ENCODE peak calls at places on chromosome 1, in eight cellular contexts. O, M, R, X, E, A, S and B are unnamed samples.

GRCh38 chr1:160780398-160780755 is 15.6 kb upstream of the LY9 start:
- DNase-seq in O (no peak), M (no peak), R (no peak), X (no peak), E (no peak), A (no peak), S (no peak), B (no peak)

GRCh38 chr1:203871114-203871875 is 9.9 kb downstream of the SNRPE start:
- DNase-seq in O (peak; percentile 18), M (peak; percentile 83), R (peak; percentile 84), X (no peak), E (peak; percentile 80), A (peak; percentile 52), S (peak; percentile 78), B (no peak)

GRCh38 chr1:119475866-119476439 is 31.1 kb upstream of the HSD3B1 start:
- DNase-seq in O (peak; percentile 4), M (peak; percentile 36), R (peak; percentile 33), X (no peak), E (peak; percentile 34), A (peak; percentile 89), S (peak; percentile 19), B (no peak)

GRCh38 chr1:8165595-8166360 is 139.7 kb upstream of the ERRFI1 start:
- DNase-seq in O (no peak), M (no peak), R (no peak), X (no peak), E (peak; percentile 27), A (peak; percentile 69), S (no peak), B (no peak)

GRCh38 chr1:244435562-244436205 is 16.0 kb downstream of the ADSS2 start:
- DNase-seq in O (peak; percentile 42), M (peak; percentile 76), R (peak; percentile 35), X (no peak), E (peak; percentile 78), A (no peak), S (peak; percentile 76), B (no peak)

GRCh38 chr1:38102576-38102975 is 56.0 kb upstream of the POU3F1 start:
- DNase-seq in O (no peak), M (no peak), R (no peak), X (no peak), E (no peak), A (no peak), S (no peak), B (no peak)

GRCh38 chr1:98426092-98426491 is 235.4 kb upstream of the SNX7 start:
- DNase-seq in O (no peak), M (no peak), R (no peak), X (no peak), E (no peak), A (no peak), S (no peak), B (no peak)

GRCh38 chr1:16324456-16324890 is 27.8 kb downstream of the FBXO42 start:
- DNase-seq in O (no peak), M (peak; percentile 84), R (peak; percentile 76), X (no peak), E (peak; percentile 86), A (no peak), S (peak; percentile 82), B (peak; percentile 14)

GRCh38 chr1:246503341-246503740 is 3.7 kb downstream of the SMYD3 start:
- DNase-seq in O (no peak), M (peak; percentile 16), R (no peak), X (no peak), E (peak; percentile 64), A (no peak), S (peak; percentile 46), B (no peak)

GRCh38 chr1:15196807-15197530 is 43.4 kb downstream of the TMEM51 start:
- DNase-seq in O (no peak), M (no peak), R (no peak), X (no peak), E (no peak), A (peak; percentile 43), S (no peak), B (no peak)

GRCh38 chr1:154998818-154999650 is 3.6 kb upstream of the ZBTB7B start:
- DNase-seq in O (peak; percentile 76), M (peak; percentile 91), R (peak; percentile 82), X (peak; percentile 55), E (peak; percentile 74), A (peak; percentile 89), S (peak; percentile 71), B (no peak)

GRCh38 chr1:236685205-236685916 is 938 bp upstream of the ACTN2 start:
- DNase-seq in O (no peak), M (no peak), R (no peak), X (no peak), E (no peak), A (no peak), S (no peak), B (no peak)

GRCh38 chr1:34013958-34014737 is 150.3 kb downstream of the HMGB4 start:
- DNase-seq in O (no peak), M (no peak), R (no peak), X (no peak), E (peak; percentile 32), A (peak; percentile 78), S (peak; percentile 8), B (no peak)

GRCh38 chr1:201892211-201892610 is 3.5 kb downstream of the SHISA4 start:
- DNase-seq in O (no peak), M (no peak), R (no peak), X (no peak), E (no peak), A (no peak), S (no peak), B (no peak)

GRCh38 chr1:232767381-232768074 is 37.7 kb upstream of the MAP10 start:
- DNase-seq in O (no peak), M (peak; percentile 67), R (peak; percentile 75), X (no peak), E (peak; percentile 57), A (no peak), S (peak; percentile 90), B (no peak)

GRCh38 chr1:17471393-17471792 is 31.9 kb upstream of the RCC2 start:
- DNase-seq in O (no peak), M (no peak), R (no peak), X (no peak), E (no peak), A (no peak), S (no peak), B (no peak)

GRCh38 chr1:154770897-154771594 is 99.0 kb downstream of the KCNN3 start:
- DNase-seq in O (no peak), M (no peak), R (no peak), X (no peak), E (no peak), A (no peak), S (no peak), B (no peak)

GRCh38 chr1:25813734-25814471 is 5.9 kb upstream of the MTFR1L start:
- DNase-seq in O (no peak), M (no peak), R (no peak), X (no peak), E (no peak), A (no peak), S (no peak), B (no peak)

GRCh38 chr1:162987866-162988265 is 81.3 kb upstream of the RGS4 start:
- DNase-seq in O (no peak), M (peak; percentile 65), R (no peak), X (no peak), E (peak; percentile 49), A (no peak), S (peak; percentile 44), B (no peak)

GRCh38 chr1:150873521-150873920 is 2.9 kb downstream of the ARNT start:
- DNase-seq in O (no peak), M (no peak), R (no peak), X (no peak), E (no peak), A (no peak), S (no peak), B (no peak)

GRCh38 chr1:226201029-226201593 is 14.6 kb upstream of the ACBD3 start:
- DNase-seq in O (no peak), M (peak; percentile 38), R (peak; percentile 23), X (no peak), E (peak; percentile 11), A (peak; percentile 65), S (no peak), B (no peak)

GRCh38 chr1:15178571-15179484 is 25.3 kb downstream of the TMEM51 start:
- DNase-seq in O (no peak), M (peak; percentile 94), R (peak; percentile 82), X (no peak), E (peak; percentile 91), A (no peak), S (peak; percentile 79), B (peak; percentile 81)